ENCODE peak calls at places on chromosomes 16 and 17, in nine cellular contexts. One of them, this sample, is unnamed. For H3K27me3, the result is how much of the 10 kb centered on the place peaks cover.

GRCh38 chr16:69563605-69564580 is 1.9 kb upstream of the NFAT5 start:
- DNase-seq in WERI-Rb-1: peak
- DNase-seq in colonic mucosa: peak
- DNase-seq in fibroblast of lung: peak
- DNase-seq in IMR-90: peak
- DNase-seq in dorsolateral prefrontal cortex: no peak
- DNase-seq in MM.1S: peak
- DNase-seq in AG04450: no peak
- DNase-seq in mesendoderm: peak
- DNase-seq in this sample: peak

GRCh38 chr16:87603684-87604571 is 1.6 kb downstream of the JPH3 start:
- DNase-seq in IMR-90: no peak
- DNase-seq in MM.1S: no peak
- DNase-seq in WERI-Rb-1: peak
- DNase-seq in dorsolateral prefrontal cortex: no peak
- DNase-seq in mesendoderm: peak
- DNase-seq in AG04450: no peak
- DNase-seq in fibroblast of lung: no peak
- DNase-seq in colonic mucosa: no peak
- DNase-seq in this sample: peak

GRCh38 chr17:45410144-45411091 is 22.3 kb downstream of the ARHGAP27 start:
- DNase-seq in MM.1S: peak
- DNase-seq in fibroblast of lung: no peak
- DNase-seq in AG04450: no peak
- DNase-seq in colonic mucosa: peak
- DNase-seq in dorsolateral prefrontal cortex: no peak
- DNase-seq in WERI-Rb-1: no peak
- DNase-seq in mesendoderm: no peak
- DNase-seq in IMR-90: no peak
- DNase-seq in this sample: peak

GRCh38 chr16:9123871-9124270 is 32.4 kb downstream of the HAPSTR1 start:
- DNase-seq in mesendoderm: no peak
- DNase-seq in WERI-Rb-1: no peak
- DNase-seq in colonic mucosa: peak
- DNase-seq in IMR-90: no peak
- DNase-seq in AG04450: no peak
- DNase-seq in dorsolateral prefrontal cortex: no peak
- DNase-seq in fibroblast of lung: no peak
- DNase-seq in MM.1S: no peak
- DNase-seq in this sample: no peak

GRCh38 chr17:82726427-82726826 is 9.0 kb upstream of the FN3K start:
- DNase-seq in mesendoderm: no peak
- DNase-seq in IMR-90: no peak
- DNase-seq in WERI-Rb-1: no peak
- DNase-seq in MM.1S: no peak
- DNase-seq in colonic mucosa: no peak
- DNase-seq in fibroblast of lung: no peak
- DNase-seq in dorsolateral prefrontal cortex: no peak
- DNase-seq in AG04450: no peak
- DNase-seq in this sample: no peak

GRCh38 chr17:74163271-74163821 is 40.1 kb upstream of the RPL38 start:
- DNase-seq in WERI-Rb-1: peak
- DNase-seq in colonic mucosa: no peak
- DNase-seq in mesendoderm: peak
- DNase-seq in MM.1S: no peak
- DNase-seq in IMR-90: no peak
- DNase-seq in AG04450: no peak
- DNase-seq in dorsolateral prefrontal cortex: no peak
- DNase-seq in fibroblast of lung: no peak
- DNase-seq in this sample: no peak

GRCh38 chr16:26382607-26383006 is 684.1 kb upstream of the C16orf82 start:
- DNase-seq in fibroblast of lung: no peak
- DNase-seq in mesendoderm: no peak
- DNase-seq in WERI-Rb-1: no peak
- DNase-seq in dorsolateral prefrontal cortex: no peak
- DNase-seq in AG04450: no peak
- DNase-seq in IMR-90: no peak
- DNase-seq in MM.1S: no peak
- DNase-seq in colonic mucosa: no peak
- DNase-seq in this sample: no peak

GRCh38 chr17:19379306-19380075 is 1.2 kb downstream of the MAPK7 start:
- DNase-seq in fibroblast of lung: no peak
- DNase-seq in colonic mucosa: no peak
- DNase-seq in MM.1S: no peak
- DNase-seq in AG04450: no peak
- DNase-seq in dorsolateral prefrontal cortex: peak
- DNase-seq in mesendoderm: no peak
- DNase-seq in IMR-90: no peak
- DNase-seq in WERI-Rb-1: no peak
- DNase-seq in this sample: no peak

GRCh38 chr17:1222321-1222720 is 42.5 kb upstream of the ABR start:
- DNase-seq in dorsolateral prefrontal cortex: no peak
- DNase-seq in WERI-Rb-1: no peak
- DNase-seq in fibroblast of lung: no peak
- DNase-seq in MM.1S: no peak
- DNase-seq in IMR-90: no peak
- DNase-seq in AG04450: no peak
- DNase-seq in colonic mucosa: no peak
- DNase-seq in mesendoderm: no peak
- DNase-seq in this sample: no peak

GRCh38 chr16:35823342-35823741 is 2363.9 kb downstream of the TP53TG3F start:
- DNase-seq in fibroblast of lung: no peak
- DNase-seq in AG04450: no peak
- DNase-seq in mesendoderm: no peak
- DNase-seq in MM.1S: no peak
- DNase-seq in dorsolateral prefrontal cortex: no peak
- DNase-seq in WERI-Rb-1: no peak
- DNase-seq in IMR-90: no peak
- DNase-seq in colonic mucosa: no peak
- DNase-seq in this sample: no peak

GRCh38 chr17:2062571-2063183 is 7.8 kb downstream of the HIC1 start:
- DNase-seq in colonic mucosa: no peak
- DNase-seq in WERI-Rb-1: no peak
- DNase-seq in mesendoderm: peak
- DNase-seq in fibroblast of lung: peak
- DNase-seq in dorsolateral prefrontal cortex: no peak
- DNase-seq in AG04450: no peak
- DNase-seq in MM.1S: no peak
- DNase-seq in IMR-90: peak
- DNase-seq in this sample: peak

GRCh38 chr17:47896672-47897490 is 845 bp downstream of the SP2 start:
- DNase-seq in mesendoderm: no peak
- DNase-seq in fibroblast of lung: peak
- DNase-seq in AG04450: no peak
- DNase-seq in WERI-Rb-1: no peak
- DNase-seq in MM.1S: no peak
- DNase-seq in dorsolateral prefrontal cortex: no peak
- DNase-seq in IMR-90: peak
- DNase-seq in colonic mucosa: peak
- DNase-seq in this sample: no peak

GRCh38 chr17:20944014-20944905 is 98.6 kb downstream of the USP22 start:
- DNase-seq in dorsolateral prefrontal cortex: no peak
- DNase-seq in mesendoderm: peak
- DNase-seq in fibroblast of lung: no peak
- DNase-seq in WERI-Rb-1: peak
- DNase-seq in AG04450: no peak
- DNase-seq in MM.1S: peak
- DNase-seq in colonic mucosa: peak
- DNase-seq in IMR-90: no peak
- DNase-seq in this sample: peak

DNA sequence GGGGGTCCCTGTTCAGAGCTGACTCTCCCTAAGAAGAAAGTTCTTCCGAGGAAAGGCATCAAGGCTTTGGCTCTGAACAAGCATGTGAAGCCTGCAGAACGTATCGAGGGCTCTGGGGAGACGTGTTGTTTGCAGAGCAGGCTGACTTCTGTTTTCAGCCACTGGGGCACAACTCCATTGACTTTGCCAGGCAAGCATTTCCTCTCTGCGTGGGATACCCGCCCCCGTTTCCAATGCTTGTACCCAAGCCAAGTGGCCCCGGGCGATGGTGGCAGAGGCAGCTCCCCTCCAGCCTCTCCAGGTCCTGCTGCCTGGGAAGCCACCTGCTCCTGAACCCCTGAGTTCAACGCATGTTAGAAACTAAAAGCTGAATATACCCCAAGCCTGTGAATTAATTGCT is 255.7 kb downstream of the RBFOX3 start:
- DNase-seq in IMR-90: no peak
- DNase-seq in colonic mucosa: no peak
- DNase-seq in dorsolateral prefrontal cortex: no peak
- DNase-seq in WERI-Rb-1: no peak
- DNase-seq in mesendoderm: no peak
- DNase-seq in MM.1S: no peak
- DNase-seq in AG04450: no peak
- DNase-seq in fibroblast of lung: no peak
- DNase-seq in this sample: peak
- H3K27me3 ChIP-seq in IMR-90: under half
- H3K27me3 ChIP-seq in colonic mucosa: under half
- H3K27me3 ChIP-seq in dorsolateral prefrontal cortex: under half
- H3K27me3 ChIP-seq in WERI-Rb-1: under half
- H3K27me3 ChIP-seq in mesendoderm: under half
- H3K27me3 ChIP-seq in MM.1S: half or more
- H3K27me3 ChIP-seq in AG04450: under half
- H3K27me3 ChIP-seq in fibroblast of lung: under half
- H3K27me3 ChIP-seq in this sample: under half

GRCh38 chr16:67462279-67462655 is 18.7 kb downstream of the ATP6V0D1 start:
- DNase-seq in WERI-Rb-1: no peak
- DNase-seq in colonic mucosa: no peak
- DNase-seq in fibroblast of lung: no peak
- DNase-seq in AG04450: no peak
- DNase-seq in dorsolateral prefrontal cortex: no peak
- DNase-seq in MM.1S: no peak
- DNase-seq in mesendoderm: no peak
- DNase-seq in IMR-90: no peak
- DNase-seq in this sample: no peak
- H3K4me3 ChIP-seq in WERI-Rb-1: no peak
- H3K4me3 ChIP-seq in colonic mucosa: no peak
- H3K4me3 ChIP-seq in fibroblast of lung: no peak
- H3K4me3 ChIP-seq in AG04450: no peak
- H3K4me3 ChIP-seq in dorsolateral prefrontal cortex: no peak
- H3K4me3 ChIP-seq in MM.1S: no peak
- H3K4me3 ChIP-seq in mesendoderm: no peak
- H3K4me3 ChIP-seq in IMR-90: no peak
- H3K4me3 ChIP-seq in this sample: no peak

GRCh38 chr17:22270381-22270780 is 578.1 kb downstream of the KCNJ18 start:
- DNase-seq in fibroblast of lung: no peak
- DNase-seq in WERI-Rb-1: no peak
- DNase-seq in MM.1S: no peak
- DNase-seq in colonic mucosa: no peak
- DNase-seq in IMR-90: no peak
- DNase-seq in mesendoderm: no peak
- DNase-seq in AG04450: no peak
- DNase-seq in dorsolateral prefrontal cortex: no peak
- DNase-seq in this sample: no peak
- H3K27me3 ChIP-seq in fibroblast of lung: under half
- H3K27me3 ChIP-seq in WERI-Rb-1: under half
- H3K27me3 ChIP-seq in MM.1S: under half
- H3K27me3 ChIP-seq in colonic mucosa: under half
- H3K27me3 ChIP-seq in IMR-90: under half
- H3K27me3 ChIP-seq in mesendoderm: under half
- H3K27me3 ChIP-seq in AG04450: under half
- H3K27me3 ChIP-seq in dorsolateral prefrontal cortex: under half
- H3K27me3 ChIP-seq in this sample: under half

GRCh38 chr17:43645765-43646481 is 15.8 kb downstream of the MEOX1 start:
- DNase-seq in MM.1S: no peak
- DNase-seq in dorsolateral prefrontal cortex: no peak
- DNase-seq in AG04450: no peak
- DNase-seq in mesendoderm: no peak
- DNase-seq in WERI-Rb-1: no peak
- DNase-seq in IMR-90: no peak
- DNase-seq in fibroblast of lung: peak
- DNase-seq in colonic mucosa: peak
- DNase-seq in this sample: peak
- H3K4me3 ChIP-seq in MM.1S: no peak
- H3K4me3 ChIP-seq in dorsolateral prefrontal cortex: peak
- H3K4me3 ChIP-seq in AG04450: peak
- H3K4me3 ChIP-seq in mesendoderm: peak
- H3K4me3 ChIP-seq in WERI-Rb-1: no peak
- H3K4me3 ChIP-seq in IMR-90: no peak
- H3K4me3 ChIP-seq in fibroblast of lung: peak
- H3K4me3 ChIP-seq in colonic mucosa: peak
- H3K4me3 ChIP-seq in this sample: peak

GRCh38 chr16:62035115-62036092 is 834 bp downstream of the CDH8 start:
- DNase-seq in colonic mucosa: no peak
- DNase-seq in IMR-90: no peak
- DNase-seq in fibroblast of lung: no peak
- DNase-seq in dorsolateral prefrontal cortex: peak
- DNase-seq in MM.1S: no peak
- DNase-seq in WERI-Rb-1: no peak
- DNase-seq in AG04450: no peak
- DNase-seq in mesendoderm: peak
- DNase-seq in this sample: peak
- H3K27me3 ChIP-seq in colonic mucosa: under half
- H3K27me3 ChIP-seq in IMR-90: under half
- H3K27me3 ChIP-seq in fibroblast of lung: under half
- H3K27me3 ChIP-seq in dorsolateral prefrontal cortex: under half
- H3K27me3 ChIP-seq in MM.1S: under half
- H3K27me3 ChIP-seq in WERI-Rb-1: half or more
- H3K27me3 ChIP-seq in AG04450: under half
- H3K27me3 ChIP-seq in mesendoderm: under half
- H3K27me3 ChIP-seq in this sample: half or more

GRCh38 chr16:49201118-49201517 is 80.5 kb downstream of the CBLN1 start:
- DNase-seq in colonic mucosa: no peak
- DNase-seq in fibroblast of lung: no peak
- DNase-seq in IMR-90: no peak
- DNase-seq in WERI-Rb-1: no peak
- DNase-seq in mesendoderm: no peak
- DNase-seq in AG04450: no peak
- DNase-seq in dorsolateral prefrontal cortex: no peak
- DNase-seq in MM.1S: no peak
- DNase-seq in this sample: no peak
- H3K4me3 ChIP-seq in colonic mucosa: no peak
- H3K4me3 ChIP-seq in fibroblast of lung: no peak
- H3K4me3 ChIP-seq in IMR-90: no peak
- H3K4me3 ChIP-seq in WERI-Rb-1: no peak
- H3K4me3 ChIP-seq in mesendoderm: no peak
- H3K4me3 ChIP-seq in AG04450: no peak
- H3K4me3 ChIP-seq in dorsolateral prefrontal cortex: no peak
- H3K4me3 ChIP-seq in MM.1S: no peak
- H3K4me3 ChIP-seq in this sample: no peak